ENCODE peak calls at places on chromosomes 5 and 9, in five cellular contexts. Y, H, W, P and A are unnamed samples. For H3K27me3, the result is how much of the 10 kb centered on the place peaks cover.

GRCh38 chr5:171750316-171750788 is 35.3 kb upstream of the SMIM23 start:
- DNase-seq in Y (no peak), H (peak), W (no peak), P (no peak), A (no peak)

GRCh38 chr9:134961331-134962064 is 43.8 kb upstream of the FCN1 start:
- DNase-seq in Y (no peak), H (no peak), W (no peak), P (no peak), A (no peak)

GRCh38 chr9:135422340-135422944 is 57.1 kb upstream of the PPP1R26 start:
- DNase-seq in Y (no peak), H (no peak), W (no peak), P (no peak), A (no peak)

GRCh38 chr9:131030239-131030977 is 21.4 kb downstream of the LAMC3 start:
- DNase-seq in Y (no peak), H (no peak), W (no peak), P (no peak), A (no peak)

GRCh38 chr9:129776566-129776937 is 23.7 kb upstream of the PTGES start:
- DNase-seq in Y (no peak), H (no peak), W (no peak), P (no peak), A (no peak)

GRCh38 chr9:84669008-84669292 is 579 bp upstream of the NTRK2 start:
- DNase-seq in Y (no peak), H (no peak), W (no peak), P (no peak), A (no peak)

GRCh38 chr5:55533806-55534435 is 843 bp downstream of the PLPP1 start:
- DNase-seq in Y (no peak), H (peak), W (no peak), P (peak), A (no peak)

GRCh38 chr9:125953314-125954019 is 206.3 kb downstream of the PBX3 start:
- DNase-seq in Y (no peak), H (no peak), W (no peak), P (no peak), A (no peak)

GRCh38 chr9:91207889-91208651 is 153.6 kb downstream of the AUH start:
- DNase-seq in Y (no peak), H (no peak), W (no peak), P (no peak), A (no peak)

GRCh38 chr9:69411246-69411645 is 86.2 kb downstream of the ENTREP1 start:
- DNase-seq in Y (no peak), H (no peak), W (no peak), P (no peak), A (no peak)

GRCh38 chr9:124381073-124381945 is 33.9 kb downstream of the PSMB7 start:
- DNase-seq in Y (no peak), H (no peak), W (no peak), P (no peak), A (no peak)

GRCh38 chr5:56638061-56638621 is 177.2 kb upstream of the MAP3K1 start:
- DNase-seq in Y (no peak), H (peak), W (no peak), P (no peak), A (no peak)

GRCh38 chr5:88787856-88788255 is 95.1 kb downstream of the MEF2C start:
- DNase-seq in Y (no peak), H (no peak), W (no peak), P (no peak), A (no peak)

GRCh38 chr9:120368799-120369198 is 211.2 kb downstream of the CDK5RAP2 start:
- DNase-seq in Y (no peak), H (no peak), W (no peak), P (no peak), A (no peak)

GRCh38 chr9:68690088-68690487 is 15.0 kb upstream of the PIP5K1B start:
- DNase-seq in Y (no peak), H (no peak), W (no peak), P (no peak), A (no peak)

GRCh38 chr5:77643654-77644404 is 5.3 kb upstream of the OTP start:
- DNase-seq in Y (no peak), H (no peak), W (no peak), P (no peak), A (no peak)
- H3K27me3 ChIP-seq in Y (under half), H (under half), W (half or more), P (under half), A (half or more)

GRCh38 chr9:137159105-137160053 is 10.5 kb downstream of the LRRC26 start:
- DNase-seq in Y (no peak), H (no peak), W (no peak), P (no peak), A (no peak)
- H3K27me3 ChIP-seq in Y (under half), H (under half), W (half or more), P (half or more), A (under half)

DNA sequence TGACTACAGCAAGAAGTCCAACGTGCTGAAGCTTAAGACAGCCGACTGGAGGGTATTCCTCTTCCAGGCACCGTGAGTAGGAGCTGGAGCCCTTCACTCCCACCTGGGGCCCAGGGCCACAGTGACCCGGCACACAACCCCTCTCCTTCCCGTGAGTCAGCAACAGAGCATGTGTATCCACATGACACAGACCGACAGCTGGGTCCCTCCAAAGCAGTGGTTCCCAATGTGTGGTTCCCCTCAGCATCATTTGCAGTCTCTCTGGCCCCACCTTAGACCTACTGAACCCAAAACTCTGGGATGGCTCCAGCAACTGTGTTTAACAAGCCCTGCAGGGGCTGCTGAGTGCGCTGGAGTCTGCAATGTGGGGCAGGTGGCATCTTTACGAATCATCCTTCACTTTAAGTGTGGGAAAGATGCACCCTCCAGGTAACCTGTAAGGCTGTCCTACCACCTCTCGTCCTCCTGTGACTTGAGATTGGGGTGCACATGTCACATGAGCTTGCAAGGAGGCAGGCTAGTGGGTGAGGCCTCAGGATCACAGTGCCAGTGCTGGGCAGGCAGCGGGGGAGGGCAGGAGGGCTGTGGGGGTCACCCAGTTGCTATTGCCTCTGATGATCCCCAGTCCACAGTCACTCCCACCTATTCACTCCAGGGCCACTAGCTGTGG is 42.2 kb downstream of the PSD2 start:
- DNase-seq in Y (no peak), H (no peak), W (peak), P (no peak), A (no peak)
- H3K27me3 ChIP-seq in Y (under half), H (under half), W (under half), P (under half), A (under half)

GRCh38 chr5:132827943-132828673 is 2.3 kb downstream of the SHROOM1 start:
- DNase-seq in Y (no peak), H (no peak), W (no peak), P (no peak), A (no peak)
- H3K27me3 ChIP-seq in Y (under half), H (under half), W (under half), P (under half), A (under half)

GRCh38 chr5:77670526-77670925 is 32.0 kb upstream of the OTP start:
- DNase-seq in Y (no peak), H (no peak), W (no peak), P (no peak), A (no peak)
- H3K27me3 ChIP-seq in Y (under half), H (under half), W (under half), P (under half), A (under half)

GRCh38 chr5:2737273-2738155 is 14.0 kb downstream of the IRX2 start:
- DNase-seq in Y (no peak), H (no peak), W (no peak), P (peak), A (no peak)
- H3K27me3 ChIP-seq in Y (under half), H (under half), W (half or more), P (under half), A (under half)

GRCh38 chr5:78958672-78959410 is 26.3 kb downstream of the ARSB start:
- DNase-seq in Y (no peak), H (no peak), W (no peak), P (no peak), A (no peak)
- H3K27me3 ChIP-seq in Y (under half), H (under half), W (under half), P (under half), A (under half)

GRCh38 chr5:149487672-149488071 is 63.6 kb downstream of the CSNK1A1 start:
- DNase-seq in Y (no peak), H (no peak), W (no peak), P (no peak), A (no peak)
- H3K27me3 ChIP-seq in Y (under half), H (under half), W (under half), P (under half), A (under half)

DNA sequence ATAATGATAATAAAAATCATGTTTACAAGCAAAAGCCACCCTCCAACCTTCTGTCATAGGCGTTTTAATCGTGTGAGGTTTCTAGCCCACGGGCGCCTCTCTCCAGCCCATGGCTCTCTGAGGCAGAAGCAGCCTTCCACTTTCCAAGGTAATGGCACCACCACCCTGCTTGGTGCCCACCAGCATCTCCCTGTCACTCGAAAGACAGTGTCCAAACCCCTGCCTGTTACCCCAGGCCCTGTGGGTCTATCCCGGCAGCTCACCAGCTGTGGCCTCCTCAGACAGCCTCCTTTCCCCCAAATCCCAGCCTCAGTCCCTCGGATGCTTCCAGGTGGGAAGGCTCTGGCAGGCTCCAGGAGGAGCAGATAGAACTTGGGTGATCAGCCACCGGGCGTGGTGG is 123.8 kb upstream of the LPCAT1 start:
- DNase-seq in Y (no peak), H (no peak), W (no peak), P (no peak), A (no peak)
- H3K27me3 ChIP-seq in Y (under half), H (under half), W (under half), P (under half), A (under half)